ENCODE peak calls at places on chromosomes 13 and 19, in nine cellular contexts. One of them, this sample, is unnamed.

GRCh38 chr19:10193666-10194499 is 870 bp downstream of the DNMT1 start:
- DNase-seq in choroid plexus epithelial cell: peak; percentile 40
- DNase-seq in NCI-H1694 treated with DMSO at 0.1 percent for 48 hours: no peak
- DNase-seq in neural crest cell: no peak
- DNase-seq in CMK: no peak
- DNase-seq in CD8-positive, alpha-beta memory T cell: no peak
- DNase-seq in head of caudate nucleus: no peak
- DNase-seq in NAMALWA: peak; percentile 51
- DNase-seq in stimulated activated CD4-positive, alpha-beta T cell treated with anti-CD3 and anti-CD28 coated beads, Interleukin-1b, Interleukin-23, amount 100 ng/mL, for 24 hours: no peak
- DNase-seq in this sample: no peak

GRCh38 chr19:5024282-5024681 is 55.4 kb downstream of the KDM4B start:
- DNase-seq in choroid plexus epithelial cell: no peak
- DNase-seq in NCI-H1694 treated with DMSO at 0.1 percent for 48 hours: no peak
- DNase-seq in neural crest cell: no peak
- DNase-seq in CMK: no peak
- DNase-seq in CD8-positive, alpha-beta memory T cell: no peak
- DNase-seq in head of caudate nucleus: no peak
- DNase-seq in NAMALWA: no peak
- DNase-seq in stimulated activated CD4-positive, alpha-beta T cell treated with anti-CD3 and anti-CD28 coated beads, Interleukin-1b, Interleukin-23, amount 100 ng/mL, for 24 hours: no peak
- DNase-seq in this sample: no peak

GRCh38 chr13:99375806-99376080 is 68.5 kb upstream of the GPR183 start:
- DNase-seq in choroid plexus epithelial cell: no peak
- DNase-seq in NCI-H1694 treated with DMSO at 0.1 percent for 48 hours: no peak
- DNase-seq in neural crest cell: no peak
- DNase-seq in CMK: no peak
- DNase-seq in CD8-positive, alpha-beta memory T cell: no peak
- DNase-seq in head of caudate nucleus: no peak
- DNase-seq in NAMALWA: no peak
- DNase-seq in stimulated activated CD4-positive, alpha-beta T cell treated with anti-CD3 and anti-CD28 coated beads, Interleukin-1b, Interleukin-23, amount 100 ng/mL, for 24 hours: no peak
- DNase-seq in this sample: no peak

GRCh38 chr19:31548941-31549340 is 199.7 kb upstream of the TSHZ3 start:
- DNase-seq in choroid plexus epithelial cell: peak; percentile 69
- DNase-seq in NCI-H1694 treated with DMSO at 0.1 percent for 48 hours: no peak
- DNase-seq in neural crest cell: no peak
- DNase-seq in CMK: no peak
- DNase-seq in CD8-positive, alpha-beta memory T cell: no peak
- DNase-seq in head of caudate nucleus: no peak
- DNase-seq in NAMALWA: peak; percentile 5
- DNase-seq in stimulated activated CD4-positive, alpha-beta T cell treated with anti-CD3 and anti-CD28 coated beads, Interleukin-1b, Interleukin-23, amount 100 ng/mL, for 24 hours: no peak
- DNase-seq in this sample: no peak

GRCh38 chr13:63643543-63643942 is 2227.9 kb upstream of the PCDH20 start:
- DNase-seq in choroid plexus epithelial cell: no peak
- DNase-seq in NCI-H1694 treated with DMSO at 0.1 percent for 48 hours: no peak
- DNase-seq in neural crest cell: no peak
- DNase-seq in CMK: no peak
- DNase-seq in CD8-positive, alpha-beta memory T cell: no peak
- DNase-seq in head of caudate nucleus: no peak
- DNase-seq in NAMALWA: no peak
- DNase-seq in stimulated activated CD4-positive, alpha-beta T cell treated with anti-CD3 and anti-CD28 coated beads, Interleukin-1b, Interleukin-23, amount 100 ng/mL, for 24 hours: no peak
- DNase-seq in this sample: no peak

GRCh38 chr13:110711778-110712070 is 1.8 kb upstream of the ING1 start:
- DNase-seq in choroid plexus epithelial cell: no peak
- DNase-seq in NCI-H1694 treated with DMSO at 0.1 percent for 48 hours: no peak
- DNase-seq in neural crest cell: no peak
- DNase-seq in CMK: no peak
- DNase-seq in CD8-positive, alpha-beta memory T cell: no peak
- DNase-seq in head of caudate nucleus: no peak
- DNase-seq in NAMALWA: no peak
- DNase-seq in stimulated activated CD4-positive, alpha-beta T cell treated with anti-CD3 and anti-CD28 coated beads, Interleukin-1b, Interleukin-23, amount 100 ng/mL, for 24 hours: no peak
- DNase-seq in this sample: no peak

GRCh38 chr19:49749055-49749716 is 13.9 kb downstream of the TSKS start:
- DNase-seq in choroid plexus epithelial cell: peak; percentile 54
- DNase-seq in NCI-H1694 treated with DMSO at 0.1 percent for 48 hours: no peak
- DNase-seq in neural crest cell: no peak
- DNase-seq in CMK: no peak
- DNase-seq in CD8-positive, alpha-beta memory T cell: no peak
- DNase-seq in head of caudate nucleus: no peak
- DNase-seq in NAMALWA: peak; percentile 57
- DNase-seq in stimulated activated CD4-positive, alpha-beta T cell treated with anti-CD3 and anti-CD28 coated beads, Interleukin-1b, Interleukin-23, amount 100 ng/mL, for 24 hours: no peak
- DNase-seq in this sample: no peak

GRCh38 chr19:13521066-13521465 is 14.8 kb upstream of the CACNA1A start:
- DNase-seq in choroid plexus epithelial cell: no peak
- DNase-seq in NCI-H1694 treated with DMSO at 0.1 percent for 48 hours: no peak
- DNase-seq in neural crest cell: no peak
- DNase-seq in CMK: no peak
- DNase-seq in CD8-positive, alpha-beta memory T cell: no peak
- DNase-seq in head of caudate nucleus: no peak
- DNase-seq in NAMALWA: peak; percentile 32
- DNase-seq in stimulated activated CD4-positive, alpha-beta T cell treated with anti-CD3 and anti-CD28 coated beads, Interleukin-1b, Interleukin-23, amount 100 ng/mL, for 24 hours: no peak
- DNase-seq in this sample: no peak

GRCh38 chr13:80881495-80882482 is 540.9 kb upstream of the SPRY2 start:
- DNase-seq in choroid plexus epithelial cell: peak; percentile 26
- DNase-seq in NCI-H1694 treated with DMSO at 0.1 percent for 48 hours: no peak
- DNase-seq in neural crest cell: no peak
- DNase-seq in CMK: no peak
- DNase-seq in CD8-positive, alpha-beta memory T cell: no peak
- DNase-seq in head of caudate nucleus: no peak
- DNase-seq in NAMALWA: no peak
- DNase-seq in stimulated activated CD4-positive, alpha-beta T cell treated with anti-CD3 and anti-CD28 coated beads, Interleukin-1b, Interleukin-23, amount 100 ng/mL, for 24 hours: no peak
- DNase-seq in this sample: no peak

GRCh38 chr19:2625434-2625833 is 77.1 kb downstream of the GNG7 start:
- DNase-seq in choroid plexus epithelial cell: no peak
- DNase-seq in NCI-H1694 treated with DMSO at 0.1 percent for 48 hours: no peak
- DNase-seq in neural crest cell: no peak
- DNase-seq in CMK: no peak
- DNase-seq in CD8-positive, alpha-beta memory T cell: no peak
- DNase-seq in head of caudate nucleus: no peak
- DNase-seq in NAMALWA: peak; percentile 60
- DNase-seq in stimulated activated CD4-positive, alpha-beta T cell treated with anti-CD3 and anti-CD28 coated beads, Interleukin-1b, Interleukin-23, amount 100 ng/mL, for 24 hours: no peak
- DNase-seq in this sample: peak; percentile 66

GRCh38 chr19:51192689-51193088 is 32.2 kb upstream of the CD33 start:
- DNase-seq in choroid plexus epithelial cell: no peak
- DNase-seq in NCI-H1694 treated with DMSO at 0.1 percent for 48 hours: no peak
- DNase-seq in neural crest cell: no peak
- DNase-seq in CMK: no peak
- DNase-seq in CD8-positive, alpha-beta memory T cell: no peak
- DNase-seq in head of caudate nucleus: no peak
- DNase-seq in NAMALWA: no peak
- DNase-seq in stimulated activated CD4-positive, alpha-beta T cell treated with anti-CD3 and anti-CD28 coated beads, Interleukin-1b, Interleukin-23, amount 100 ng/mL, for 24 hours: no peak
- DNase-seq in this sample: no peak

GRCh38 chr19:13794752-13795589 is at the start of gene ZSWIM4:
- DNase-seq in choroid plexus epithelial cell: peak; percentile 100
- DNase-seq in NCI-H1694 treated with DMSO at 0.1 percent for 48 hours: peak; percentile 91
- DNase-seq in neural crest cell: peak; percentile 95
- DNase-seq in CMK: peak; percentile 97
- DNase-seq in CD8-positive, alpha-beta memory T cell: peak; percentile 88
- DNase-seq in head of caudate nucleus: peak; percentile 98
- DNase-seq in NAMALWA: peak; percentile 99
- DNase-seq in stimulated activated CD4-positive, alpha-beta T cell treated with anti-CD3 and anti-CD28 coated beads, Interleukin-1b, Interleukin-23, amount 100 ng/mL, for 24 hours: peak; percentile 96
- DNase-seq in this sample: peak; percentile 100

GRCh38 chr13:83117046-83117445 is 765.2 kb downstream of the SLITRK1 start:
- DNase-seq in choroid plexus epithelial cell: no peak
- DNase-seq in NCI-H1694 treated with DMSO at 0.1 percent for 48 hours: no peak
- DNase-seq in neural crest cell: no peak
- DNase-seq in CMK: no peak
- DNase-seq in CD8-positive, alpha-beta memory T cell: no peak
- DNase-seq in head of caudate nucleus: no peak
- DNase-seq in NAMALWA: no peak
- DNase-seq in stimulated activated CD4-positive, alpha-beta T cell treated with anti-CD3 and anti-CD28 coated beads, Interleukin-1b, Interleukin-23, amount 100 ng/mL, for 24 hours: no peak
- DNase-seq in this sample: no peak

GRCh38 chr19:4738734-4739133 is 15.1 kb upstream of the DPP9 start:
- DNase-seq in choroid plexus epithelial cell: no peak
- DNase-seq in NCI-H1694 treated with DMSO at 0.1 percent for 48 hours: no peak
- DNase-seq in neural crest cell: no peak
- DNase-seq in CMK: no peak
- DNase-seq in CD8-positive, alpha-beta memory T cell: no peak
- DNase-seq in head of caudate nucleus: no peak
- DNase-seq in NAMALWA: no peak
- DNase-seq in stimulated activated CD4-positive, alpha-beta T cell treated with anti-CD3 and anti-CD28 coated beads, Interleukin-1b, Interleukin-23, amount 100 ng/mL, for 24 hours: no peak
- DNase-seq in this sample: no peak

GRCh38 chr13:44393391-44393790 is 19.8 kb downstream of the SERP2 start:
- DNase-seq in choroid plexus epithelial cell: peak; percentile 52
- DNase-seq in NCI-H1694 treated with DMSO at 0.1 percent for 48 hours: no peak
- DNase-seq in neural crest cell: no peak
- DNase-seq in CMK: no peak
- DNase-seq in CD8-positive, alpha-beta memory T cell: no peak
- DNase-seq in head of caudate nucleus: no peak
- DNase-seq in NAMALWA: no peak
- DNase-seq in stimulated activated CD4-positive, alpha-beta T cell treated with anti-CD3 and anti-CD28 coated beads, Interleukin-1b, Interleukin-23, amount 100 ng/mL, for 24 hours: no peak
- DNase-seq in this sample: no peak

GRCh38 chr13:30339721-30340366 is 32.5 kb upstream of the KATNAL1 start:
- DNase-seq in choroid plexus epithelial cell: no peak
- DNase-seq in NCI-H1694 treated with DMSO at 0.1 percent for 48 hours: no peak
- DNase-seq in neural crest cell: no peak
- DNase-seq in CMK: no peak
- DNase-seq in CD8-positive, alpha-beta memory T cell: no peak
- DNase-seq in head of caudate nucleus: no peak
- DNase-seq in NAMALWA: no peak
- DNase-seq in stimulated activated CD4-positive, alpha-beta T cell treated with anti-CD3 and anti-CD28 coated beads, Interleukin-1b, Interleukin-23, amount 100 ng/mL, for 24 hours: no peak
- DNase-seq in this sample: no peak

GRCh38 chr19:38853214-38853613 is 3.4 kb upstream of the HNRNPL start:
- DNase-seq in choroid plexus epithelial cell: no peak
- DNase-seq in NCI-H1694 treated with DMSO at 0.1 percent for 48 hours: no peak
- DNase-seq in neural crest cell: no peak
- DNase-seq in CMK: no peak
- DNase-seq in CD8-positive, alpha-beta memory T cell: no peak
- DNase-seq in head of caudate nucleus: no peak
- DNase-seq in NAMALWA: no peak
- DNase-seq in stimulated activated CD4-positive, alpha-beta T cell treated with anti-CD3 and anti-CD28 coated beads, Interleukin-1b, Interleukin-23, amount 100 ng/mL, for 24 hours: no peak
- DNase-seq in this sample: no peak